ENCODE peak calls at places on chromosomes 11 and 22, in seven cellular contexts. Y is endothelial cell, A is glutamatergic neuron, G is RWPE1, V is neural crest cell, P is BJ, D is cardiac muscle cell. L is an unnamed sample.

GRCh38 chr11:116777056-116777455 is 4.3 kb upstream of the BUD13 start:
- DNase-seq in Y (no peak), A (no peak), V (no peak), D (no peak), G (no peak), P (no peak), L (no peak)

GRCh38 chr22:37310815-37311595 is 28.7 kb downstream of the CYTH4 start:
- DNase-seq in D (no peak), Y (no peak), G (no peak), V (no peak), P (no peak), A (no peak), L (no peak)

GRCh38 chr22:39078329-39078728 is 1.3 kb downstream of the APOBEC3G start:
- DNase-seq in V (no peak), P (no peak), A (no peak), Y (no peak), D (no peak), G (no peak), L (no peak)

GRCh38 chr11:85718991-85719807 is 33.2 kb upstream of the CCDC89 start:
- DNase-seq in P (peak; percentile 99), V (peak; percentile 30), G (peak; percentile 75), D (no peak), Y (no peak), A (peak; percentile 24), L (no peak)

GRCh38 chr11:27216268-27217149 is 146.5 kb downstream of the CCDC34 start:
- DNase-seq in A (peak; percentile 25), V (no peak), P (no peak), D (peak; percentile 37), G (no peak), Y (peak; percentile 38), L (no peak)

GRCh38 chr22:16824718-16825687 is at the start of gene XKR3:
- DNase-seq in V (no peak), P (no peak), G (peak; percentile 5), A (no peak), Y (no peak), D (no peak), L (no peak)

GRCh38 chr11:19967796-19968195 is 192.5 kb downstream of the DBX1 start:
- DNase-seq in Y (no peak), D (no peak), V (no peak), P (no peak), A (no peak), G (no peak), L (no peak)

GRCh38 chr11:9014826-9015225 is 11.0 kb upstream of the NRIP3 start:
- DNase-seq in D (no peak), G (no peak), A (no peak), Y (no peak), P (no peak), V (no peak), L (no peak)

GRCh38 chr11:92707173-92707619 is 262.3 kb upstream of the MTNR1B start:
- DNase-seq in P (no peak), Y (no peak), D (no peak), V (no peak), A (peak; percentile 30), G (peak; percentile 67), L (no peak)

GRCh38 chr11:85440273-85440672 is 186.9 kb downstream of the DLG2 start:
- DNase-seq in A (no peak), Y (no peak), V (no peak), D (no peak), P (no peak), G (no peak), L (no peak)

GRCh38 chr11:84993386-84993785 is 633.8 kb downstream of the DLG2 start:
- DNase-seq in Y (peak; percentile 24), V (no peak), D (no peak), A (peak; percentile 14), P (no peak), G (no peak), L (no peak)

GRCh38 chr11:85828640-85828978 is 17.7 kb upstream of the SYTL2 start:
- DNase-seq in G (no peak), D (no peak), P (no peak), Y (no peak), V (no peak), A (no peak), L (no peak)

GRCh38 chr11:11577932-11578331 is 43.9 kb downstream of the GALNT18 start:
- DNase-seq in D (no peak), Y (no peak), G (no peak), A (no peak), V (no peak), P (no peak), L (no peak)

GRCh38 chr11:119153049-119153818 is 4.4 kb downstream of the ABCG4 start:
- DNase-seq in G (no peak), D (peak; percentile 25), Y (peak; percentile 23), V (no peak), P (no peak), A (no peak), L (no peak)

GRCh38 chr11:61585115-61585514 is 4.2 kb upstream of the SYT7 start:
- DNase-seq in Y (no peak), G (no peak), A (no peak), V (no peak), P (no peak), D (no peak), L (no peak)

GRCh38 chr11:61586792-61587430 is 6.0 kb upstream of the SYT7 start:
- DNase-seq in A (no peak), V (no peak), P (no peak), D (no peak), G (no peak), Y (no peak), L (no peak)

GRCh38 chr11:61589961-61590360 is 9.1 kb upstream of the SYT7 start:
- DNase-seq in D (no peak), G (no peak), A (no peak), V (no peak), P (no peak), Y (no peak), L (no peak)

GRCh38 chr11:61587541-61587941 is 6.7 kb upstream of the SYT7 start:
- DNase-seq in D (peak; percentile 70), A (peak; percentile 62), Y (peak; percentile 43), G (peak; percentile 71), V (no peak), P (no peak), L (no peak)

GRCh38 chr11:61587951-61588695 is 7.2 kb upstream of the SYT7 start:
- DNase-seq in Y (peak; percentile 60), P (no peak), D (peak; percentile 33), V (no peak), G (peak; percentile 71), A (peak; percentile 60), L (peak; percentile 61)
- TF ChIP-seq CTCF in Y (no peak), P (peak; percentile 30), D (peak; percentile 31), V (peak; percentile 44), G (peak; percentile 49), A (no peak), L (no peak)

GRCh38 chr22:23531966-23532735 is 47.9 kb downstream of the IGLL1 start:
- DNase-seq in V (no peak), Y (no peak), P (no peak), D (no peak), A (no peak), G (no peak), L (peak; percentile 10)

GRCh38 chr22:23532756-23533155 is 47.3 kb downstream of the IGLL1 start:
- DNase-seq in V (no peak), G (no peak), P (no peak), A (no peak), Y (no peak), D (no peak), L (peak; percentile 1)

GRCh38 chr22:23533771-23534191 is 46.3 kb downstream of the IGLL1 start:
- DNase-seq in D (no peak), Y (no peak), A (no peak), V (no peak), P (no peak), G (no peak), L (peak; percentile 14)

GRCh38 chr22:23534201-23534850 is 45.8 kb downstream of the IGLL1 start:
- DNase-seq in Y (no peak), P (no peak), V (no peak), G (no peak), A (no peak), D (no peak), L (peak; percentile 18)

GRCh38 chr22:23533328-23533762 is 46.7 kb downstream of the IGLL1 start:
- DNase-seq in V (peak; percentile 74), Y (peak; percentile 84), G (peak; percentile 2), D (peak; percentile 84), P (no peak), A (peak; percentile 79), L (peak; percentile 13)
- TF ChIP-seq CTCF in V (peak; percentile 67), Y (peak; percentile 69), G (peak; percentile 25), D (peak; percentile 52), P (peak; percentile 55), A (peak; percentile 73), L (no peak)

DNA sequence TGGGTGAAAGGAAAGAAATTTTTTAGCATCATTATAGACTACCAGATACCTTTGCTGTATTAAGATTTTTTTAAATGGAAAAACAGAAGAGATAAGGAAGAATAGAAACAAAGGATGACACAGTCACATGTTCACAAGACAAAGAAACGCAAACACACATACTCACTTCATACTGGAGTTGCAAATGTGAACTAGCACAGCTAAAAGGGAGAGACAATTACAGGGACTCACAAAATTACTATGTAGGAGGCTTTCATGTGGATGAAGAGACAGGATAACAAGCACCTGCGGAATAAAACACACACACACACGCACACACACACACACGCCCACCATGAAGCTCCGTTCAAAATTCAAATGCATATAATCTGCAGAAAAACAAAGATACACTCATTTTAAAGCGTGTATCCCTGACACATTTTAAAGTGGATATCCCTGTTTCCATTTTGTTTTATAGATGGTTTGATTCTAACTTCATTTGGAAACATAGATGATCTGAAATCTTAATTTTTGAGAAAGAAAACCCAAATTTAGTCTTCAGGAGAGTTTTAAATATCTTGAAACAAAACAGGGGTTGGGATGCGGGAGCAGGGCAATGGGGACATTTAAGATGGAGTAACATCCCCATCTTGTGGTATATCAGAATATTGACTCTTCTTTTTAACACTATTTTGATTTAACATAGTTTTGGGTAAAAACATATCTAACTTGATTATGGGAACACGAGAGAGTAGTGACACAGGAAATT is 36.7 kb downstream of the JRKL start:
- DNase-seq in A (no peak), P (no peak), D (peak; percentile 55), Y (no peak), V (no peak), G (peak; percentile 54), L (no peak)
- TF ChIP-seq CTCF in A (peak; percentile 66), P (peak; percentile 32), D (peak; percentile 44), Y (peak; percentile 55), V (peak; percentile 88), G (peak; percentile 58), L (peak; percentile 50)

DNA sequence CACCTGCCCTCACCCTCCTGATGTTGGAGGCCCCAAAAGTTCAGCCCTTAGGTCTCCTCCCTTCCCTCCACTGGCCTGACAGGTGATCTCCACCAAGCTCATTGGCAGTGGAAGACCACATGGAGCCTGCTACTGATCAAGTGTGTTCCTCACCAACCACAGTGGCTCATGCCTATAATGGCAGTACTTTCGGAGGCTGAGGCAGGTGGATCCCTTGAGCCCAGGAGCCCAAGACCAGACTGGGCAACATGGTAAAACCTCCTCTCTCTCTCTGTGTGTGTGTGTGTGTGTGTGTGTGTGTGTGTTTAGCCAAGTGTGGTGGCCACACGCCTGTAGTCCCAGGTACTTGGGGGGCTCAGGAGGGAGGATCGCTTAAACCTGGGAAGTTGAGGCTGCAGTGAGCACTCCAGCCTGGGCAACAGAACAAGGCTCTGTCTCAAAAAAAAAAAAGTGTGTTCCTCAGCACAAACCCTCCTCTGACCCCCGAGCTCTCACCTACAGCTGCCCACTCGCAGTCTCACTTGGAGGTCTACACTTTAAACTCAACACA is 4.3 kb upstream of the YPEL1 start:
- DNase-seq in P (no peak), G (no peak), D (no peak), V (no peak), Y (no peak), A (no peak), L (no peak)
- TF ChIP-seq CTCF in P (no peak), G (no peak), D (no peak), V (no peak), Y (no peak), A (no peak), L (no peak)

L was measured in D721Med.